ENCODE peak calls at places on chromosomes 2 and 18, in eight cellular contexts. W, K, Z, P, C, Y, A and L are unnamed samples.

GRCh38 chr2:18834341-18834740 is 245.0 kb upstream of the NT5C1B start:
- DNase-seq in P (peak; percentile 90), Y (no peak), K (no peak), A (no peak), W (no peak), C (no peak), Z (peak; percentile 55), L (no peak)

GRCh38 chr2:9178110-9178904 is 28.3 kb upstream of the ASAP2 start:
- DNase-seq in C (no peak), W (no peak), Y (no peak), A (no peak), Z (peak; percentile 92), K (no peak), P (peak; percentile 47), L (peak; percentile 47)

GRCh38 chr2:86025229-86025820 is 80.4 kb downstream of the POLR1A start:
- DNase-seq in A (no peak), C (no peak), Y (no peak), K (peak; percentile 39), P (peak; percentile 27), Z (no peak), W (no peak), L (no peak)

GRCh38 chr2:118822015-118822414 is 25.4 kb downstream of the EN1 start:
- DNase-seq in K (no peak), W (no peak), Y (no peak), C (no peak), Z (no peak), P (no peak), A (no peak), L (no peak)

GRCh38 chr18:59219672-59220163 is at the start of gene GRP:
- DNase-seq in A (no peak), Y (no peak), K (no peak), C (no peak), W (no peak), Z (no peak), P (no peak), L (no peak)

GRCh38 chr2:167686691-167687090 is 560.7 kb downstream of the STK39 start:
- DNase-seq in Z (no peak), A (no peak), P (no peak), C (no peak), Y (no peak), K (no peak), W (no peak), L (no peak)

GRCh38 chr2:180413331-180413730 is 406.2 kb upstream of the CWC22 start:
- DNase-seq in Y (no peak), P (no peak), K (no peak), Z (no peak), A (no peak), W (no peak), C (no peak), L (no peak)

GRCh38 chr2:204984421-204984925 is 439.2 kb downstream of the PARD3B start:
- DNase-seq in A (no peak), C (no peak), Z (no peak), K (no peak), Y (no peak), P (no peak), W (no peak), L (no peak)

GRCh38 chr2:109447251-109447661 is 166.5 kb downstream of the SEPTIN10 start:
- DNase-seq in Z (no peak), C (no peak), W (no peak), Y (no peak), A (no peak), K (peak; percentile 70), P (peak; percentile 82), L (no peak)

GRCh38 chr2:33365264-33365663 is 111.2 kb upstream of the RASGRP3 start:
- DNase-seq in A (no peak), Z (no peak), P (no peak), K (no peak), W (no peak), C (no peak), Y (no peak), L (no peak)

GRCh38 chr2:232966122-232966521 is 46.9 kb downstream of the NGEF start:
- DNase-seq in Z (no peak), A (no peak), P (no peak), Y (no peak), W (no peak), K (no peak), C (no peak), L (no peak)

GRCh38 chr2:113965644-113966043 is 75.8 kb downstream of the ACTR3 start:
- DNase-seq in Z (no peak), Y (no peak), C (no peak), A (no peak), K (no peak), P (peak; percentile 48), W (peak; percentile 38), L (peak; percentile 58)

GRCh38 chr18:45896991-45897390 is 70.1 kb downstream of the EPG5 start:
- DNase-seq in W (no peak), K (no peak), C (no peak), P (no peak), A (no peak), Y (no peak), Z (no peak), L (no peak)

GRCh38 chr2:37649518-37649917 is 21.9 kb downstream of the CDC42EP3 start:
- DNase-seq in A (no peak), C (no peak), W (no peak), K (no peak), Y (no peak), Z (no peak), P (no peak), L (peak; percentile 30)
- H3K4me1 ChIP-seq in A (peaks cover 85% of the 10 kb centered on the region), C (peaks cover 70% of the 10 kb centered on the region), W (peaks cover 16% of the 10 kb centered on the region), K (peaks cover 5% of the 10 kb centered on the region), Y (peaks cover 61% of the 10 kb centered on the region), Z (peaks cover 24% of the 10 kb centered on the region), P (peaks cover 91% of the 10 kb centered on the region), L (peaks cover 71% of the 10 kb centered on the region)

GRCh38 chr2:30218814-30219213 is 12.5 kb upstream of the LBH start:
- DNase-seq in A (no peak), C (no peak), Z (peak; percentile 100), K (no peak), P (no peak), W (peak; percentile 92), Y (no peak), L (no peak)

GRCh38 chr2:30217644-30218361 is 13.5 kb upstream of the LBH start:
- DNase-seq in Y (no peak), C (peak; percentile 49), P (no peak), W (peak; percentile 48), A (peak; percentile 60), K (peak; percentile 89), Z (peak; percentile 100), L (peak; percentile 78)

GRCh38 chr2:30221531-30221930 is 9.8 kb upstream of the LBH start:
- DNase-seq in P (no peak), C (no peak), Y (no peak), Z (no peak), W (no peak), K (no peak), A (no peak), L (no peak)

GRCh38 chr2:30222031-30222430 is 9.3 kb upstream of the LBH start:
- DNase-seq in Z (no peak), A (no peak), C (no peak), W (no peak), Y (no peak), K (no peak), P (no peak), L (no peak)

GRCh38 chr2:30219886-30220478 is 11.4 kb upstream of the LBH start:
- DNase-seq in P (no peak), Z (no peak), C (no peak), W (no peak), A (no peak), K (no peak), Y (no peak), L (no peak)
- H3K4me1 ChIP-seq in P (peaks cover 10% of the 10 kb centered on the region), Z (peaks cover 49% of the 10 kb centered on the region), C (peaks cover 4% of the 10 kb centered on the region), W (peaks cover 25% of the 10 kb centered on the region), A (peaks cover 8% of the 10 kb centered on the region), K (no peaks in the 10 kb centered on the region), Y (peaks cover 15% of the 10 kb centered on the region), L (peaks cover 3% of the 10 kb centered on the region)

GRCh38 chr18:34194239-34194638 is 30.5 kb downstream of the NOL4 start:
- DNase-seq in K (no peak), W (no peak), P (no peak), Y (no peak), C (no peak), A (no peak), Z (no peak), L (no peak)

DNA sequence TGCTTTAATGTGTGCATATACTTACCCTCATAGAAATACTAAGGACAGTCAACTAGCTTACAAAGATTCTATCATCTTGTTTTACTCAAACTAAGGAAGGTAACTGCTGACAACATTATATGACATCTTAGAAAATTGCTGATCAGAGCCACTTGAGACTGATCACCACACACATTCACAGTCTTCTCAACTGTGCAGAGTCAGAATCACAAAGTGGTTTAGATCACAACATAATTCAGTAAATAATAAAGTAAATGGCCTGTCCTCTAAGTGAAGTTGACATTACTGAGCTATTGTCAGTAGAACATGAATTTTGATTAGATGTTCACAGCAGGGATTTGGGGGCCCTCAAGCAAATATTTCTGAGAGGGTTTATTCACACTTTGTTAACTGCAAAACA is 28.5 kb downstream of the NOL4 start:
- DNase-seq in W (no peak), P (no peak), K (no peak), Z (no peak), Y (no peak), C (no peak), A (no peak), L (no peak)
- H3K4me1 ChIP-seq in W (no peaks in the 10 kb centered on the region), P (no peaks in the 10 kb centered on the region), K (no peaks in the 10 kb centered on the region), Z (no peaks in the 10 kb centered on the region), Y (no peaks in the 10 kb centered on the region), C (no peaks in the 10 kb centered on the region), A (no peaks in the 10 kb centered on the region), L (no peaks in the 10 kb centered on the region)

GRCh38 chr2:235669269-235669831 is 175.5 kb downstream of the AGAP1 start:
- DNase-seq in A (peak; percentile 68), C (peak; percentile 86), Y (no peak), Z (peak; percentile 79), P (peak; percentile 83), K (peak; percentile 89), W (peak; percentile 77), L (peak; percentile 46)
- H3K4me1 ChIP-seq in A (peaks cover 23% of the 10 kb centered on the region), C (peaks cover 13% of the 10 kb centered on the region), Y (peaks cover 3% of the 10 kb centered on the region), Z (peaks cover 54% of the 10 kb centered on the region), P (peaks cover 10% of the 10 kb centered on the region), K (no peaks in the 10 kb centered on the region), W (peaks cover 15% of the 10 kb centered on the region), L (peaks cover 28% of the 10 kb centered on the region)

GRCh38 chr2:34403512-34403911 is 804.4 kb upstream of the FAM98A start:
- DNase-seq in C (no peak), W (no peak), Z (no peak), P (no peak), K (no peak), A (no peak), Y (no peak), L (no peak)
- H3K4me1 ChIP-seq in C (no peaks in the 10 kb centered on the region), W (no peaks in the 10 kb centered on the region), Z (no peaks in the 10 kb centered on the region), P (no peaks in the 10 kb centered on the region), K (no peaks in the 10 kb centered on the region), A (no peaks in the 10 kb centered on the region), Y (no peaks in the 10 kb centered on the region), L (no peaks in the 10 kb centered on the region)